ENCODE peak calls at places on chromosome 22, in four cellular contexts. One of them, this sample, is unnamed.
A peak's percentile ranks its signal among the peaks of the same experiment; 100 is the strongest.

GRCh38 chr22:31083923-31084810 is 3.0 kb downstream of the SMTN start:
- DNase-seq in NCI-H1092 treated with DMSO at 0.1 percent for 48 hours: no peak
- DNase-seq in HFF-Myc: no peak
- DNase-seq in T follicular helper cell: no peak
- DNase-seq in this sample: no peak

GRCh38 chr22:49551897-49552659 is 275.6 kb downstream of the BRD1 start:
- DNase-seq in NCI-H1092 treated with DMSO at 0.1 percent for 48 hours: no peak
- DNase-seq in T follicular helper cell: no peak
- DNase-seq in HFF-Myc: no peak
- DNase-seq in this sample: no peak

GRCh38 chr22:21866821-21867527 is 471 bp downstream of the MAPK1 start:
- DNase-seq in T follicular helper cell: no peak
- DNase-seq in NCI-H1092 treated with DMSO at 0.1 percent for 48 hours: peak; percentile 66
- DNase-seq in HFF-Myc: no peak
- DNase-seq in this sample: no peak

GRCh38 chr22:30333707-30334087 is 7.0 kb upstream of the TBC1D10A start:
- DNase-seq in NCI-H1092 treated with DMSO at 0.1 percent for 48 hours: no peak
- DNase-seq in HFF-Myc: no peak
- DNase-seq in T follicular helper cell: no peak
- DNase-seq in this sample: no peak

GRCh38 chr22:44276041-44276440 is 36.7 kb downstream of the SHISAL1 start:
- DNase-seq in NCI-H1092 treated with DMSO at 0.1 percent for 48 hours: no peak
- DNase-seq in HFF-Myc: no peak
- DNase-seq in T follicular helper cell: no peak
- DNase-seq in this sample: no peak

GRCh38 chr22:45055936-45056335 is 46.1 kb upstream of the PHF21B start:
- DNase-seq in T follicular helper cell: no peak
- DNase-seq in NCI-H1092 treated with DMSO at 0.1 percent for 48 hours: no peak
- DNase-seq in HFF-Myc: no peak
- DNase-seq in this sample: no peak

GRCh38 chr22:48393041-48393370 is 1434.7 kb downstream of the BRD1 start:
- DNase-seq in HFF-Myc: no peak
- DNase-seq in T follicular helper cell: no peak
- DNase-seq in NCI-H1092 treated with DMSO at 0.1 percent for 48 hours: peak; percentile 1
- DNase-seq in this sample: peak; percentile 51

GRCh38 chr22:23888615-23889401 is 5.4 kb upstream of the MIF start:
- DNase-seq in NCI-H1092 treated with DMSO at 0.1 percent for 48 hours: no peak
- DNase-seq in HFF-Myc: no peak
- DNase-seq in T follicular helper cell: no peak
- DNase-seq in this sample: peak; percentile 37

GRCh38 chr22:23289851-23290724 is 109.8 kb downstream of the BCR start:
- DNase-seq in HFF-Myc: peak; percentile 46
- DNase-seq in T follicular helper cell: peak; percentile 41
- DNase-seq in NCI-H1092 treated with DMSO at 0.1 percent for 48 hours: peak; percentile 15
- DNase-seq in this sample: peak; percentile 40

GRCh38 chr22:44026066-44026629 is 2.0 kb downstream of the PARVB start:
- DNase-seq in HFF-Myc: no peak
- DNase-seq in T follicular helper cell: no peak
- DNase-seq in NCI-H1092 treated with DMSO at 0.1 percent for 48 hours: no peak
- DNase-seq in this sample: peak; percentile 61

GRCh38 chr22:21837184-21837979 is 30.1 kb downstream of the MAPK1 start:
- DNase-seq in T follicular helper cell: no peak
- DNase-seq in NCI-H1092 treated with DMSO at 0.1 percent for 48 hours: no peak
- DNase-seq in HFF-Myc: peak; percentile 69
- DNase-seq in this sample: no peak

GRCh38 chr22:19179472-19180048 is 1.0 kb upstream of the SLC25A1 start:
- DNase-seq in NCI-H1092 treated with DMSO at 0.1 percent for 48 hours: peak; percentile 52
- DNase-seq in T follicular helper cell: no peak
- DNase-seq in HFF-Myc: no peak
- DNase-seq in this sample: peak; percentile 86

GRCh38 chr22:45804986-45805325 is 133.3 kb downstream of the ATXN10 start:
- DNase-seq in HFF-Myc: peak; percentile 93
- DNase-seq in NCI-H1092 treated with DMSO at 0.1 percent for 48 hours: no peak
- DNase-seq in T follicular helper cell: no peak
- DNase-seq in this sample: no peak

GRCh38 chr22:49247194-49247924 is 580.3 kb downstream of the BRD1 start:
- DNase-seq in T follicular helper cell: no peak
- DNase-seq in NCI-H1092 treated with DMSO at 0.1 percent for 48 hours: no peak
- DNase-seq in HFF-Myc: no peak
- DNase-seq in this sample: no peak

GRCh38 chr22:42711895-42712837 is 8.5 kb downstream of the A4GALT start:
- DNase-seq in T follicular helper cell: no peak
- DNase-seq in HFF-Myc: no peak
- DNase-seq in NCI-H1092 treated with DMSO at 0.1 percent for 48 hours: no peak
- DNase-seq in this sample: peak; percentile 70

GRCh38 chr22:36385491-36386350 is 2.0 kb downstream of the MYH9 start:
- DNase-seq in T follicular helper cell: peak; percentile 52
- DNase-seq in NCI-H1092 treated with DMSO at 0.1 percent for 48 hours: peak; percentile 67
- DNase-seq in HFF-Myc: no peak
- DNase-seq in this sample: peak; percentile 74

GRCh38 chr22:17436981-17437410 is 67.7 kb downstream of the CECR2 start:
- DNase-seq in HFF-Myc: no peak
- DNase-seq in T follicular helper cell: no peak
- DNase-seq in NCI-H1092 treated with DMSO at 0.1 percent for 48 hours: no peak
- DNase-seq in this sample: no peak

GRCh38 chr22:41310336-41310735 is 9.0 kb downstream of the ZC3H7B start:
- DNase-seq in NCI-H1092 treated with DMSO at 0.1 percent for 48 hours: no peak
- DNase-seq in T follicular helper cell: no peak
- DNase-seq in HFF-Myc: no peak
- DNase-seq in this sample: no peak

GRCh38 chr22:37190262-37190780 is 2.3 kb upstream of the C1QTNF6 start:
- DNase-seq in NCI-H1092 treated with DMSO at 0.1 percent for 48 hours: no peak
- DNase-seq in T follicular helper cell: no peak
- DNase-seq in HFF-Myc: no peak
- DNase-seq in this sample: no peak

GRCh38 chr22:29136715-29137700 is 64.2 kb downstream of the KREMEN1 start:
- DNase-seq in T follicular helper cell: no peak
- DNase-seq in HFF-Myc: no peak
- DNase-seq in NCI-H1092 treated with DMSO at 0.1 percent for 48 hours: peak; percentile 54
- DNase-seq in this sample: no peak

GRCh38 chr22:41777749-41778395 is 22.6 kb upstream of the CCDC134 start:
- DNase-seq in HFF-Myc: no peak
- DNase-seq in NCI-H1092 treated with DMSO at 0.1 percent for 48 hours: no peak
- DNase-seq in T follicular helper cell: no peak
- DNase-seq in this sample: no peak

GRCh38 chr22:25987948-25988347 is 181.3 kb upstream of the SEZ6L start:
- DNase-seq in NCI-H1092 treated with DMSO at 0.1 percent for 48 hours: peak; percentile 13
- DNase-seq in T follicular helper cell: no peak
- DNase-seq in HFF-Myc: no peak
- DNase-seq in this sample: no peak

GRCh38 chr22:24871611-24872205 is 65.7 kb downstream of the SGSM1 start:
- DNase-seq in NCI-H1092 treated with DMSO at 0.1 percent for 48 hours: no peak
- DNase-seq in HFF-Myc: no peak
- DNase-seq in T follicular helper cell: no peak
- DNase-seq in this sample: no peak

GRCh38 chr22:34111210-34111824 is 191.0 kb upstream of the LARGE1 start:
- DNase-seq in NCI-H1092 treated with DMSO at 0.1 percent for 48 hours: peak; percentile 56
- DNase-seq in T follicular helper cell: no peak
- DNase-seq in HFF-Myc: no peak
- DNase-seq in this sample: no peak

GRCh38 chr22:37021710-37022482 is 2.4 kb downstream of the MPST start:
- DNase-seq in T follicular helper cell: peak; percentile 44
- DNase-seq in NCI-H1092 treated with DMSO at 0.1 percent for 48 hours: no peak
- DNase-seq in HFF-Myc: no peak
- DNase-seq in this sample: no peak

GRCh38 chr22:47276219-47276843 is 513.9 kb downstream of the TBC1D22A start:
- DNase-seq in NCI-H1092 treated with DMSO at 0.1 percent for 48 hours: no peak
- DNase-seq in T follicular helper cell: no peak
- DNase-seq in HFF-Myc: no peak
- DNase-seq in this sample: no peak

GRCh38 chr22:43540570-43540969 is 128.8 kb downstream of the MPPED1 start:
- DNase-seq in T follicular helper cell: no peak
- DNase-seq in NCI-H1092 treated with DMSO at 0.1 percent for 48 hours: no peak
- DNase-seq in HFF-Myc: no peak
- DNase-seq in this sample: no peak

GRCh38 chr22:25235547-25236290 is 16.3 kb downstream of the CRYBB2 start:
- DNase-seq in HFF-Myc: peak; percentile 38
- DNase-seq in NCI-H1092 treated with DMSO at 0.1 percent for 48 hours: peak; percentile 67
- DNase-seq in T follicular helper cell: peak; percentile 20
- DNase-seq in this sample: peak; percentile 72

GRCh38 chr22:45880091-45880651 is 96.8 kb downstream of the WNT7B start:
- DNase-seq in NCI-H1092 treated with DMSO at 0.1 percent for 48 hours: no peak
- DNase-seq in T follicular helper cell: no peak
- DNase-seq in HFF-Myc: no peak
- DNase-seq in this sample: no peak

GRCh38 chr22:46539169-46539568 is 1.7 kb upstream of the CELSR1 start:
- DNase-seq in T follicular helper cell: no peak
- DNase-seq in HFF-Myc: no peak
- DNase-seq in NCI-H1092 treated with DMSO at 0.1 percent for 48 hours: no peak
- DNase-seq in this sample: peak; percentile 80